ENCODE peak calls at places on chromosome 18, in eight cellular contexts. J, A, I, P, X, K, L and Q are unnamed samples.

GRCh38 chr18:2958819-2959298 is 54.1 kb downstream of the LPIN2 start:
- DNase-seq in J (no peak), A (no peak), I (no peak), P (no peak), X (no peak), K (peak), L (no peak), Q (no peak)

GRCh38 chr18:23981369-23981768 is 33.2 kb upstream of the TTC39C start:
- DNase-seq in J (no peak), A (no peak), I (no peak), P (peak), X (no peak), K (no peak), L (no peak), Q (no peak)

GRCh38 chr18:27847412-27847811 is 329.5 kb downstream of the CDH2 start:
- DNase-seq in J (no peak), A (no peak), I (no peak), P (no peak), X (no peak), K (no peak), L (peak), Q (no peak)

GRCh38 chr18:38635706-38636105 is 1070.1 kb upstream of the CELF4 start:
- DNase-seq in J (no peak), A (no peak), I (no peak), P (no peak), X (no peak), K (no peak), L (no peak), Q (no peak)

GRCh38 chr18:76640438-76640837 is 145.4 kb upstream of the ZNF516 start:
- DNase-seq in J (no peak), A (no peak), I (no peak), P (no peak), X (no peak), K (no peak), L (no peak), Q (no peak)

GRCh38 chr18:36903215-36903928 is 74.4 kb downstream of the KIAA1328 start:
- DNase-seq in J (no peak), A (no peak), I (no peak), P (no peak), X (no peak), K (no peak), L (no peak), Q (no peak)

GRCh38 chr18:56516769-56517168 is 121.6 kb downstream of the TXNL1 start:
- DNase-seq in J (no peak), A (no peak), I (no peak), P (no peak), X (no peak), K (no peak), L (no peak), Q (no peak)

GRCh38 chr18:6009751-6010150 is 114.4 kb upstream of the TMEM200C start:
- DNase-seq in J (no peak), A (no peak), I (no peak), P (no peak), X (no peak), K (peak), L (no peak), Q (no peak)

GRCh38 chr18:36658611-36659010 is 170.2 kb downstream of the TPGS2 start:
- DNase-seq in J (no peak), A (no peak), I (no peak), P (no peak), X (no peak), K (no peak), L (no peak), Q (no peak)

GRCh38 chr18:12652861-12653401 is 5.0 kb downstream of the SPIRE1 start:
- DNase-seq in J (no peak), A (no peak), I (no peak), P (no peak), X (no peak), K (peak), L (no peak), Q (peak)

GRCh38 chr18:25225152-25225551 is 126.8 kb downstream of the ZNF521 start:
- DNase-seq in J (no peak), A (no peak), I (no peak), P (no peak), X (no peak), K (no peak), L (no peak), Q (no peak)

GRCh38 chr18:13387856-13388548 is 169.4 kb downstream of the LDLRAD4 start:
- DNase-seq in J (no peak), A (no peak), I (no peak), P (no peak), X (no peak), K (no peak), L (no peak), Q (no peak)

GRCh38 chr18:7395566-7395965 is 164.7 kb downstream of the LRRC30 start:
- DNase-seq in J (no peak), A (no peak), I (no peak), P (no peak), X (no peak), K (no peak), L (no peak), Q (no peak)

GRCh38 chr18:49206717-49207116 is 253.7 kb downstream of the DYM start:
- DNase-seq in J (no peak), A (no peak), I (no peak), P (no peak), X (no peak), K (peak), L (no peak), Q (no peak)

GRCh38 chr18:59484796-59485328 is 125.8 kb upstream of the LMAN1 start:
- DNase-seq in J (no peak), A (no peak), I (no peak), P (no peak), X (no peak), K (peak), L (no peak), Q (no peak)

GRCh38 chr18:70293166-70293565 is 4.3 kb downstream of the SOCS6 start:
- DNase-seq in J (no peak), A (no peak), I (no peak), P (no peak), X (no peak), K (no peak), L (no peak), Q (peak)

GRCh38 chr18:61435064-61435652 is 101.9 kb downstream of the CDH20 start:
- DNase-seq in J (no peak), A (peak), I (no peak), P (peak), X (no peak), K (peak), L (peak), Q (peak)

GRCh38 chr18:75869197-75869596 is 441.7 kb upstream of the SMIM21 start:
- DNase-seq in J (no peak), A (no peak), I (no peak), P (peak), X (no peak), K (no peak), L (no peak), Q (no peak)

GRCh38 chr18:37254256-37254880 is 311.2 kb downstream of the CELF4 start:
- DNase-seq in J (no peak), A (no peak), I (peak), P (no peak), X (no peak), K (no peak), L (no peak), Q (peak)

GRCh38 chr18:8402237-8402636 is 207.0 kb upstream of the RAB12 start:
- DNase-seq in J (no peak), A (no peak), I (no peak), P (no peak), X (no peak), K (no peak), L (no peak), Q (no peak)

GRCh38 chr18:58362829-58363231 is 266.1 kb downstream of the ALPK2 start:
- DNase-seq in J (no peak), A (no peak), I (no peak), P (no peak), X (no peak), K (peak), L (no peak), Q (no peak)

GRCh38 chr18:56188521-56188920 is 449.9 kb downstream of the TXNL1 start:
- DNase-seq in J (no peak), A (no peak), I (no peak), P (no peak), X (no peak), K (no peak), L (no peak), Q (no peak)

GRCh38 chr18:50428531-50429206 is 53.8 kb downstream of the SKA1 start:
- DNase-seq in J (no peak), A (no peak), I (no peak), P (peak), X (no peak), K (no peak), L (no peak), Q (no peak)

GRCh38 chr18:50857694-50858093 is 21.2 kb upstream of the ME2 start:
- DNase-seq in J (no peak), A (no peak), I (no peak), P (no peak), X (no peak), K (no peak), L (no peak), Q (no peak)

GRCh38 chr18:69414184-69414583 is 13.5 kb downstream of the DOK6 start:
- DNase-seq in J (no peak), A (no peak), I (no peak), P (no peak), X (no peak), K (no peak), L (no peak), Q (no peak)

GRCh38 chr18:4016391-4017049 is 438.6 kb downstream of the DLGAP1 start:
- DNase-seq in J (no peak), A (peak), I (no peak), P (no peak), X (no peak), K (no peak), L (no peak), Q (no peak)